ENCODE peak calls at places on chromosomes 2 and 18, in four cellular contexts. One of them, this sample, is unnamed.

GRCh38 chr2:237873961-237874551 is 14.6 kb downstream of the RAMP1 start:
- DNase-seq in A549: no peak
- DNase-seq in fibroblast of mammary gland: no peak
- DNase-seq in fibroblast of the aortic adventitia: no peak
- DNase-seq in this sample: no peak

GRCh38 chr2:24050041-24050655 is 607 bp downstream of the FKBP1B start:
- DNase-seq in A549: no peak
- DNase-seq in fibroblast of mammary gland: peak; percentile 18
- DNase-seq in fibroblast of the aortic adventitia: peak; percentile 14
- DNase-seq in this sample: peak; percentile 14

GRCh38 chr2:167784071-167784400 is 463.4 kb downstream of the STK39 start:
- DNase-seq in A549: no peak
- DNase-seq in fibroblast of mammary gland: no peak
- DNase-seq in fibroblast of the aortic adventitia: no peak
- DNase-seq in this sample: peak; percentile 2

GRCh38 chr2:25165992-25166618 is 2.3 kb downstream of the POMC start:
- DNase-seq in A549: peak; percentile 61
- DNase-seq in fibroblast of mammary gland: no peak
- DNase-seq in fibroblast of the aortic adventitia: no peak
- DNase-seq in this sample: no peak

GRCh38 chr2:26988165-26988879 is 17.9 kb downstream of the MAPRE3 start:
- DNase-seq in A549: no peak
- DNase-seq in fibroblast of mammary gland: peak; percentile 93
- DNase-seq in fibroblast of the aortic adventitia: peak; percentile 82
- DNase-seq in this sample: peak; percentile 70

GRCh38 chr2:72150157-72150960 is 2.7 kb upstream of the CYP26B1 start:
- DNase-seq in A549: peak; percentile 92
- DNase-seq in fibroblast of mammary gland: peak; percentile 69
- DNase-seq in fibroblast of the aortic adventitia: peak; percentile 80
- DNase-seq in this sample: peak; percentile 73

GRCh38 chr18:2050016-2050415 is 521.3 kb downstream of the METTL4 start:
- DNase-seq in A549: no peak
- DNase-seq in fibroblast of mammary gland: no peak
- DNase-seq in fibroblast of the aortic adventitia: peak; percentile 6
- DNase-seq in this sample: peak; percentile 3

GRCh38 chr2:187055463-187055862 is 206.5 kb upstream of the ZSWIM2 start:
- DNase-seq in A549: no peak
- DNase-seq in fibroblast of mammary gland: peak; percentile 52
- DNase-seq in fibroblast of the aortic adventitia: peak; percentile 20
- DNase-seq in this sample: no peak

GRCh38 chr18:33673689-33674088 is 95.7 kb downstream of the ASXL3 start:
- DNase-seq in A549: no peak
- DNase-seq in fibroblast of mammary gland: peak; percentile 3
- DNase-seq in fibroblast of the aortic adventitia: no peak
- DNase-seq in this sample: no peak

GRCh38 chr2:168568476-168569227 is 112.6 kb downstream of the CERS6 start:
- DNase-seq in A549: no peak
- DNase-seq in fibroblast of mammary gland: no peak
- DNase-seq in fibroblast of the aortic adventitia: no peak
- DNase-seq in this sample: peak; percentile 64

GRCh38 chr2:14616342-14616741 is 16.2 kb upstream of the LRATD1 start:
- DNase-seq in A549: no peak
- DNase-seq in fibroblast of mammary gland: no peak
- DNase-seq in fibroblast of the aortic adventitia: no peak
- DNase-seq in this sample: no peak

GRCh38 chr2:74864728-74865722 is 31.1 kb downstream of the HK2 start:
- DNase-seq in A549: no peak
- DNase-seq in fibroblast of mammary gland: peak; percentile 47
- DNase-seq in fibroblast of the aortic adventitia: peak; percentile 39
- DNase-seq in this sample: peak; percentile 55
- TF ChIP-seq CTCF in A549: no peak
- TF ChIP-seq CTCF in fibroblast of mammary gland: no peak
- TF ChIP-seq CTCF in fibroblast of the aortic adventitia: no peak
- TF ChIP-seq CTCF in this sample: peak; percentile 43

GRCh38 chr2:152471499-152471898 is 136.5 kb downstream of the FMNL2 start:
- DNase-seq in A549: no peak
- DNase-seq in fibroblast of mammary gland: no peak
- DNase-seq in fibroblast of the aortic adventitia: no peak
- DNase-seq in this sample: no peak
- TF ChIP-seq CTCF in A549: no peak
- TF ChIP-seq CTCF in fibroblast of mammary gland: no peak
- TF ChIP-seq CTCF in fibroblast of the aortic adventitia: no peak
- TF ChIP-seq CTCF in this sample: no peak

DNA sequence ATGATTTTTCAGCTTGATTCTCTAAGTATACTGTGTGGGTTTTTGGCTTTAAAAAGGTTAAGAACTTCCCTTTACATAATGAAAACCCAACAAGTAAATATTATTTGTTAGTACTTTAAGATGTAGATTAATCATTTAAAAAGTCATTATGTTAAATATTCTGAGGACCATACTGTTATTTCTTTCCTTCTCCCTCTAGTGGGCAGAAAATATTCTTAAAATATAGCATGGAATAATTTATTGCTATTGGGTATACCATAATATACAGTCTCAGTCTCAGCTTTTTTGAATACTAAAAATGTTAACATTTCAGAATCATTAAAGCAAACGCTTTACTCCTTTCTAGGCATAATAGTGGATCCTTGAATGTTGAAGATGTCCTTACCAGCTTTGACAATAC is 28.1 kb downstream of the CAMKMT start:
- DNase-seq in A549: no peak
- DNase-seq in fibroblast of mammary gland: no peak
- DNase-seq in fibroblast of the aortic adventitia: peak; percentile 4
- DNase-seq in this sample: no peak
- TF ChIP-seq CTCF in A549: no peak
- TF ChIP-seq CTCF in fibroblast of mammary gland: peak; percentile 38
- TF ChIP-seq CTCF in fibroblast of the aortic adventitia: peak; percentile 44
- TF ChIP-seq CTCF in this sample: no peak

DNA sequence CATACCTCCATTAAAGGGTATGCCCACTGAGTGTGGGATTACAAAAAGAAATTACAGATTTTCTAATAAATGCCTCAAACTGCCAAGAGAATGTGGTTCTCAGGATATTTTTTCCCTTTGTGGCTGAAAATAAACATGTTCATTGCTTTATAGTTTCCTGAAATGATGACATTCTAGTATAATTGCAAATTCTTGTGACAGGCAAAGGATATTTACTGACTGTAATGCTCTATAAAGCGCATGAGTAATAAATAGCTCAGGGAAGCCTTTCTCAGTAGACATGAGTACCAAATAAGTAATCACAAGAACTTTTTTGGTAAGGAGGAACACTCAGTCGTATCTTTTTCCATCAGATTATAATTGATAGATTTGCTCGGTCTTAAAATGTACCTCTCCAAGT is 72.3 kb downstream of the FTCDNL1 start:
- DNase-seq in A549: no peak
- DNase-seq in fibroblast of mammary gland: no peak
- DNase-seq in fibroblast of the aortic adventitia: no peak
- DNase-seq in this sample: no peak
- TF ChIP-seq CTCF in A549: no peak
- TF ChIP-seq CTCF in fibroblast of mammary gland: no peak
- TF ChIP-seq CTCF in fibroblast of the aortic adventitia: no peak
- TF ChIP-seq CTCF in this sample: no peak

GRCh38 chr2:209322041-209322440 is 101.8 kb upstream of the MAP2 start:
- DNase-seq in A549: no peak
- DNase-seq in fibroblast of mammary gland: no peak
- DNase-seq in fibroblast of the aortic adventitia: no peak
- DNase-seq in this sample: no peak
- TF ChIP-seq CTCF in A549: no peak
- TF ChIP-seq CTCF in fibroblast of mammary gland: no peak
- TF ChIP-seq CTCF in fibroblast of the aortic adventitia: peak; percentile 1
- TF ChIP-seq CTCF in this sample: no peak

DNA sequence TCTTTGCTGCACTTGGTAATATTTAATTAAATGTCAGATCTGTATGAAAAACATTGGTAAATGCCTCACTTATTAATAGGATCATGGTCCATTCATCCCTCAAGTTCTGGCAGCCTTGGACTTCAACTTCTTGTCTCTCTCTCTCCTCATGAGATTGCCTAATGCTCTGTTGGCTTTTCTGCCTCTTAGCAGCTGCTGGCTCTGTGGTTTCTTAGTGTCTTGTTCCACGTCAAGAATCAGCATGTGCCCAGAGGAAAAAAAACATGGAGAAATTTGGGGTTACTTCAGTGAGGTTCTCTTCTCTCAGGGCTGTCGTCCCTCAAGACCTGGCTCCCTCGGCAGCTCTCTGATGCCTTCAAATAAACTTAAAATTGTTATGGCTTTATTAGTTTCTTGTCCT is 75.4 kb downstream of the TAF4B start:
- DNase-seq in A549: peak; percentile 1
- DNase-seq in fibroblast of mammary gland: peak; percentile 56
- DNase-seq in fibroblast of the aortic adventitia: peak; percentile 35
- DNase-seq in this sample: peak; percentile 39
- TF ChIP-seq CTCF in A549: no peak
- TF ChIP-seq CTCF in fibroblast of mammary gland: no peak
- TF ChIP-seq CTCF in fibroblast of the aortic adventitia: no peak
- TF ChIP-seq CTCF in this sample: no peak

DNA sequence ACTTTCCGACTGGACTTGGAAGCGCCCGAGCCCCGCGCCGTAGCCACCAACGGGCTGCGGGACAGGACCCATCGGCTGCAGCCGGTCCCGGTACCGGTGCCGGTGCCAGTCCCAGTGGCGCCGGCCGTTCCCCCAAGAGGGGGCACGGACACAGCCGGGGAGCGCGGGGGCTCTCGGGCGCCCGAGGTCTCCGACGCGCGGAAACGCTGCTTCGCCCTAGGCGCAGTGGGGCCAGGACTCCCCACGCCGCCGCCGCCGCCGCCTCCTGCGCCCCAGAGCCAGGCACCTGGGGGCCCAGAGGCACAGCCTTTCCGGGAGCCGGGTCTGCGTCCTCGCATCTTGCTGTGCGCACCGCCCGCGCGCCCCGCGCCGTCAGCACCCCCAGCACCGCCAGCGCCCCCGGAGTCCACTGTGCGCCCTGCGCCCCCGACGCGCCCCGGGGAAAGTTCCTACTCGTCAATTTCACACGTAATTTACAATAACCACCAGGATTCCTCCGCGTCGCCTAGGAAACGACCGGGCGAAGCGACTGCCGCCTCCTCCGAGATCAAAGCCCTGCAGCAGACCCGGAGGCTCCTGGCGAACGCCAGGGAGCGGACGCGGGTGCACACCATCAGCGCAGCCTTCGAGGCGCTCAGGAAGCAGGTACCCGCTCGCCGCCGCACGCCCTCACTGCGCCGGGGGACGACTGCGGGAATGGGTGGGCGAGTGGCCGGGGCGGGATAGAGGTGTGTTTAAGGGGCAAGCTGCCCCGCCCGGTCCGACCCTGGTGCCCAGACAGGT is 713 bp downstream of the ATOH8 start:
- DNase-seq in A549: peak; percentile 62
- DNase-seq in fibroblast of mammary gland: no peak
- DNase-seq in fibroblast of the aortic adventitia: peak; percentile 56
- DNase-seq in this sample: no peak
- TF ChIP-seq CTCF in A549: no peak
- TF ChIP-seq CTCF in fibroblast of mammary gland: no peak
- TF ChIP-seq CTCF in fibroblast of the aortic adventitia: no peak
- TF ChIP-seq CTCF in this sample: peak; percentile 34

This sample was measured in brain microvascular endothelial cell.